ENCODE peak calls at places on chromosome 7, in ten cellular contexts. One of them, this sample, is unnamed.

GRCh38 chr7:96303105-96303685 is 18.7 kb downstream of the SLC25A13 start:
- DNase-seq in A549: no peak
- DNase-seq in stomach: peak; percentile 56
- DNase-seq in tibial nerve: no peak
- DNase-seq in ovary: no peak
- DNase-seq in HepG2: peak; percentile 96
- DNase-seq in transverse colon: peak; percentile 28
- DNase-seq in GM12878: no peak
- DNase-seq in H1: no peak
- DNase-seq in SK-N-SH: no peak
- DNase-seq in this sample: no peak

GRCh38 chr7:82562716-82563404 is 119.3 kb upstream of the CACNA2D1 start:
- DNase-seq in A549: no peak
- DNase-seq in stomach: no peak
- DNase-seq in tibial nerve: no peak
- DNase-seq in ovary: no peak
- DNase-seq in HepG2: no peak
- DNase-seq in transverse colon: no peak
- DNase-seq in GM12878: no peak
- DNase-seq in H1: no peak
- DNase-seq in SK-N-SH: no peak
- DNase-seq in this sample: no peak

GRCh38 chr7:81672872-81673271 is 97.0 kb downstream of the HGF start:
- DNase-seq in A549: no peak
- DNase-seq in stomach: no peak
- DNase-seq in tibial nerve: no peak
- DNase-seq in ovary: no peak
- DNase-seq in HepG2: no peak
- DNase-seq in transverse colon: no peak
- DNase-seq in GM12878: no peak
- DNase-seq in H1: no peak
- DNase-seq in SK-N-SH: no peak
- DNase-seq in this sample: no peak

GRCh38 chr7:71507665-71508064 is 375.7 kb downstream of the GALNT17 start:
- DNase-seq in A549: no peak
- DNase-seq in stomach: no peak
- DNase-seq in tibial nerve: no peak
- DNase-seq in ovary: no peak
- DNase-seq in HepG2: no peak
- DNase-seq in transverse colon: no peak
- DNase-seq in GM12878: no peak
- DNase-seq in H1: no peak
- DNase-seq in SK-N-SH: no peak
- DNase-seq in this sample: no peak

GRCh38 chr7:123154231-123154860 is 45.4 kb downstream of the SLC13A1 start:
- DNase-seq in A549: peak; percentile 34
- DNase-seq in stomach: peak; percentile 80
- DNase-seq in tibial nerve: peak; percentile 74
- DNase-seq in ovary: peak; percentile 40
- DNase-seq in HepG2: peak; percentile 74
- DNase-seq in transverse colon: peak; percentile 80
- DNase-seq in GM12878: peak; percentile 43
- DNase-seq in H1: peak; percentile 81
- DNase-seq in SK-N-SH: peak; percentile 49
- DNase-seq in this sample: peak; percentile 71

GRCh38 chr7:116713918-116714317 is 41.9 kb downstream of the MET start:
- DNase-seq in A549: no peak
- DNase-seq in stomach: no peak
- DNase-seq in tibial nerve: no peak
- DNase-seq in ovary: no peak
- DNase-seq in HepG2: no peak
- DNase-seq in transverse colon: no peak
- DNase-seq in GM12878: no peak
- DNase-seq in H1: no peak
- DNase-seq in SK-N-SH: no peak
- DNase-seq in this sample: no peak

GRCh38 chr7:142311876-142312275 is 54.0 kb upstream of the PRSS58 start:
- DNase-seq in A549: no peak
- DNase-seq in stomach: no peak
- DNase-seq in tibial nerve: no peak
- DNase-seq in ovary: no peak
- DNase-seq in HepG2: no peak
- DNase-seq in transverse colon: no peak
- DNase-seq in GM12878: no peak
- DNase-seq in H1: no peak
- DNase-seq in SK-N-SH: no peak
- DNase-seq in this sample: no peak

GRCh38 chr7:69780377-69780776 is 182.1 kb downstream of the AUTS2 start:
- DNase-seq in A549: no peak
- DNase-seq in stomach: no peak
- DNase-seq in tibial nerve: no peak
- DNase-seq in ovary: no peak
- DNase-seq in HepG2: no peak
- DNase-seq in transverse colon: no peak
- DNase-seq in GM12878: no peak
- DNase-seq in H1: no peak
- DNase-seq in SK-N-SH: no peak
- DNase-seq in this sample: no peak

GRCh38 chr7:125495997-125496396 is 566.4 kb upstream of the POT1 start:
- DNase-seq in A549: no peak
- DNase-seq in stomach: no peak
- DNase-seq in tibial nerve: no peak
- DNase-seq in ovary: no peak
- DNase-seq in HepG2: no peak
- DNase-seq in transverse colon: no peak
- DNase-seq in GM12878: no peak
- DNase-seq in H1: no peak
- DNase-seq in SK-N-SH: no peak
- DNase-seq in this sample: no peak

GRCh38 chr7:103944230-103944900 is 45.1 kb downstream of the RELN start:
- DNase-seq in A549: no peak
- DNase-seq in stomach: no peak
- DNase-seq in tibial nerve: no peak
- DNase-seq in ovary: no peak
- DNase-seq in HepG2: no peak
- DNase-seq in transverse colon: no peak
- DNase-seq in GM12878: no peak
- DNase-seq in H1: no peak
- DNase-seq in SK-N-SH: no peak
- DNase-seq in this sample: no peak

GRCh38 chr7:7911756-7912155 is 56.8 kb upstream of the GLCCI1 start:
- DNase-seq in A549: no peak
- DNase-seq in stomach: no peak
- DNase-seq in tibial nerve: no peak
- DNase-seq in ovary: no peak
- DNase-seq in HepG2: no peak
- DNase-seq in transverse colon: no peak
- DNase-seq in GM12878: no peak
- DNase-seq in H1: no peak
- DNase-seq in SK-N-SH: no peak
- DNase-seq in this sample: no peak

GRCh38 chr7:65902306-65902705 is 29.4 kb downstream of the VKORC1L1 start:
- DNase-seq in A549: no peak
- DNase-seq in stomach: no peak
- DNase-seq in tibial nerve: no peak
- DNase-seq in ovary: no peak
- DNase-seq in HepG2: no peak
- DNase-seq in transverse colon: no peak
- DNase-seq in GM12878: no peak
- DNase-seq in H1: no peak
- DNase-seq in SK-N-SH: no peak
- DNase-seq in this sample: no peak

GRCh38 chr7:73885975-73886798 is 25.2 kb downstream of the TMEM270 start:
- DNase-seq in A549: no peak
- DNase-seq in stomach: peak; percentile 34
- DNase-seq in tibial nerve: peak; percentile 48
- DNase-seq in ovary: peak; percentile 82
- DNase-seq in HepG2: no peak
- DNase-seq in transverse colon: peak; percentile 45
- DNase-seq in GM12878: no peak
- DNase-seq in H1: no peak
- DNase-seq in SK-N-SH: peak; percentile 70
- DNase-seq in this sample: peak; percentile 91

GRCh38 chr7:99955247-99955646 is 20.6 kb downstream of the AZGP1 start:
- DNase-seq in A549: no peak
- DNase-seq in stomach: no peak
- DNase-seq in tibial nerve: no peak
- DNase-seq in ovary: no peak
- DNase-seq in HepG2: no peak
- DNase-seq in transverse colon: no peak
- DNase-seq in GM12878: no peak
- DNase-seq in H1: no peak
- DNase-seq in SK-N-SH: no peak
- DNase-seq in this sample: no peak

GRCh38 chr7:74280985-74281384 is 8.2 kb upstream of the CLIP2 start:
- DNase-seq in A549: no peak
- DNase-seq in stomach: no peak
- DNase-seq in tibial nerve: no peak
- DNase-seq in ovary: no peak
- DNase-seq in HepG2: no peak
- DNase-seq in transverse colon: no peak
- DNase-seq in GM12878: no peak
- DNase-seq in H1: no peak
- DNase-seq in SK-N-SH: no peak
- DNase-seq in this sample: no peak

GRCh38 chr7:57642730-57643129 is 192.8 kb downstream of the ZNF716 start:
- DNase-seq in A549: no peak
- DNase-seq in stomach: no peak
- DNase-seq in tibial nerve: no peak
- DNase-seq in ovary: no peak
- DNase-seq in HepG2: no peak
- DNase-seq in transverse colon: no peak
- DNase-seq in GM12878: no peak
- DNase-seq in H1: no peak
- DNase-seq in SK-N-SH: no peak
- DNase-seq in this sample: no peak

GRCh38 chr7:78924581-78924980 is 528.9 kb downstream of the MAGI2 start:
- DNase-seq in A549: no peak
- DNase-seq in stomach: no peak
- DNase-seq in tibial nerve: no peak
- DNase-seq in ovary: no peak
- DNase-seq in HepG2: no peak
- DNase-seq in transverse colon: no peak
- DNase-seq in GM12878: no peak
- DNase-seq in H1: no peak
- DNase-seq in SK-N-SH: no peak
- DNase-seq in this sample: no peak
- TF ChIP-seq CTCF in A549: no peak
- TF ChIP-seq CTCF in stomach: no peak
- TF ChIP-seq CTCF in tibial nerve: no peak
- TF ChIP-seq CTCF in ovary: no peak
- TF ChIP-seq CTCF in HepG2: peak; percentile 27
- TF ChIP-seq CTCF in transverse colon: peak; percentile 29
- TF ChIP-seq CTCF in GM12878: no peak
- TF ChIP-seq CTCF in H1: peak; percentile 46
- TF ChIP-seq CTCF in SK-N-SH: peak; percentile 54
- TF ChIP-seq CTCF in this sample: peak; percentile 11

DNA sequence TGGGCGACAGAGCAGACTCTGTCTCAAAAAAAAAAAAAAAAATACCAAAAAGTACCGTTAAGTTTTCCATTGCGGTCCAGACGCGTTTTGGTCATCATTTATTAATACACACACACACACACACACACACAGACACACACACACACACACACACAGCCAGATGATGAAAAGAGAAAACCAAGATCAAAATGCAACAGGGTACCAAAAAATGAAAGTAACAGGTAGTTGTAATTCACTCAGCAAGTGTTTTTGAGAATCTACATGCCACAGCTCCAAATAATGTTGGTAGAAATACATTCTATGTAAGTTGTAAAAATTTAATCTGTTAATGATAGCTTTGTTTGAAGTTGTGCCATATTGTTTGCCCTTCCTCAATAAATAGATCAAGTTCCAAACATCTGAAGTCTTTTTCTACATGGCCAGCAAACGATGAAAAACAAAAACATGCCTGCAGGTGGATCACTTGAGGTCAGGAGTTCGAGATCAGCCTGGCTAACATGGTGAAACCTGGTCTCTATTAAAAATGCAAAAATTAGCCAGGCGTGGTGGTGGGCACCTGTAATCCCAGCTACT is 9.4 kb downstream of the YWHAG start:
- DNase-seq in A549: no peak
- DNase-seq in stomach: no peak
- DNase-seq in tibial nerve: no peak
- DNase-seq in ovary: no peak
- DNase-seq in HepG2: no peak
- DNase-seq in transverse colon: no peak
- DNase-seq in GM12878: no peak
- DNase-seq in H1: no peak
- DNase-seq in SK-N-SH: no peak
- DNase-seq in this sample: no peak
- TF ChIP-seq EP300 in A549: no peak
- TF ChIP-seq EP300 in stomach: no peak
- TF ChIP-seq EP300 in tibial nerve: no peak
- TF ChIP-seq EP300 in ovary: no peak
- TF ChIP-seq EP300 in HepG2: no peak
- TF ChIP-seq EP300 in transverse colon: no peak
- TF ChIP-seq EP300 in GM12878: no peak
- TF ChIP-seq EP300 in H1: no peak
- TF ChIP-seq EP300 in SK-N-SH: no peak
- TF ChIP-seq EP300 in this sample: no peak

GRCh38 chr7:41891967-41892755 is 189.3 kb upstream of the INHBA start:
- DNase-seq in A549: no peak
- DNase-seq in stomach: no peak
- DNase-seq in tibial nerve: no peak
- DNase-seq in ovary: no peak
- DNase-seq in HepG2: no peak
- DNase-seq in transverse colon: no peak
- DNase-seq in GM12878: no peak
- DNase-seq in H1: peak; percentile 54
- DNase-seq in SK-N-SH: peak; percentile 19
- DNase-seq in this sample: no peak
- TF ChIP-seq CTCF in A549: no peak
- TF ChIP-seq CTCF in stomach: no peak
- TF ChIP-seq CTCF in tibial nerve: no peak
- TF ChIP-seq CTCF in ovary: no peak
- TF ChIP-seq CTCF in HepG2: peak; percentile 13
- TF ChIP-seq CTCF in transverse colon: no peak
- TF ChIP-seq CTCF in GM12878: peak; percentile 21
- TF ChIP-seq CTCF in H1: peak; percentile 73
- TF ChIP-seq CTCF in SK-N-SH: peak; percentile 58
- TF ChIP-seq CTCF in this sample: no peak

DNA sequence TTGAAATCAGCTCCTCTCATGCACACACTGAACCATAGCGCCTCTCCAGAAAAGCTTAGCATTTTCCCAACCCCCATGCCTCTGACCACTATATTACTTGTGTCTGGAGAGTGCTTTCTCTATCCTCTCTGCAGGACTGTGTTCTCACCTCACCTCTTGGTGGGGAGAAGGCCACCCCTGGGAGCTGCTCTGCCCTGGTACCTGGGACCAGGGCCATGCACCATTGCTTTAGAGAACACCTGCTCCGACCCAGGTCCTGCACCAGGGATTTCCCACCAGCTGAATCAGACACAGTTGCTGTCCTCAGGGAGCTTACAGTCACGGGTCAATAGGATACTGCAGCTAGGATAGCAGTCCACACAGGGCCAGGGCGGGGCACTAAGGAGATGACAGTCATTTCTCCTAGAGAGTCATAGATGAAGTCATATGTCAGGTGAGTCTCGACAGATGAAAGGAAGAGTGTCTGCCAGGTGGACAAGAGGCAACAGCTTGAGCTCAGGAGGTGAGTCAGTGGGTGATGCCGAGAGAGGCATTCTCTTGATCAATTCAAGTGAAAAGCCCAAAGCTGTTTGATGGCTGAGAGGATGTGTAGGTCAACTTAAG is 619 bp upstream of the LMTK2 start:
- DNase-seq in A549: no peak
- DNase-seq in stomach: no peak
- DNase-seq in tibial nerve: no peak
- DNase-seq in ovary: no peak
- DNase-seq in HepG2: peak; percentile 35
- DNase-seq in transverse colon: peak; percentile 64
- DNase-seq in GM12878: no peak
- DNase-seq in H1: no peak
- DNase-seq in SK-N-SH: no peak
- DNase-seq in this sample: peak; percentile 54
- TF ChIP-seq EP300 in A549: no peak
- TF ChIP-seq EP300 in stomach: no peak
- TF ChIP-seq EP300 in tibial nerve: no peak
- TF ChIP-seq EP300 in ovary: no peak
- TF ChIP-seq EP300 in HepG2: no peak
- TF ChIP-seq EP300 in transverse colon: no peak
- TF ChIP-seq EP300 in GM12878: no peak
- TF ChIP-seq EP300 in H1: no peak
- TF ChIP-seq EP300 in SK-N-SH: no peak
- TF ChIP-seq EP300 in this sample: no peak

This sample was measured in sigmoid colon.